ENCODE peak calls at places on chromosomes 3 and 15, in five cellular contexts. A is NT2/D1, X is H1, N is GM12878, S is HepG2. F is an unnamed sample.

GRCh38 chr3:66485291-66485968 is 15.4 kb downstream of the LRIG1 start:
- DNase-seq in A (no peak), N (no peak), X (no peak), S (no peak), F (no peak)

GRCh38 chr3:134052370-134052769 is 22.6 kb upstream of the SLCO2A1 start:
- DNase-seq in N (no peak), A (no peak), X (no peak), S (no peak), F (no peak)

GRCh38 chr15:85545757-85546156 is 165.4 kb downstream of the AKAP13 start:
- DNase-seq in N (no peak), X (no peak), A (no peak), S (no peak), F (no peak)

GRCh38 chr3:62228467-62228866 is 144.9 kb downstream of the FEZF2 start:
- DNase-seq in N (no peak), X (no peak), S (no peak), A (no peak), F (no peak)

GRCh38 chr3:83189634-83190033 is 1428.2 kb upstream of the GBE1 start:
- DNase-seq in S (no peak), N (no peak), A (no peak), X (no peak), F (no peak)

GRCh38 chr3:146585156-146585555 is 20.0 kb downstream of the PLSCR5 start:
- DNase-seq in S (no peak), A (no peak), N (no peak), X (no peak), F (no peak)

GRCh38 chr15:78440375-78441373 is 2.7 kb downstream of the IREB2 start:
- DNase-seq in X (no peak), A (no peak), S (no peak), N (no peak), F (no peak)

GRCh38 chr3:138450704-138451424 is 16.4 kb downstream of the ESYT3 start:
- DNase-seq in X (no peak), A (no peak), S (no peak), N (no peak), F (no peak)

GRCh38 chr15:101615986-101616848 is 36.0 kb downstream of the TM2D3 start:
- DNase-seq in S (peak; percentile 60), X (peak; percentile 82), A (peak; percentile 50), N (no peak), F (peak; percentile 85)

GRCh38 chr3:107621465-107621864 is 98.7 kb downstream of the BBX start:
- DNase-seq in X (no peak), N (no peak), A (no peak), S (no peak), F (no peak)

GRCh38 chr3:183116051-183116614 is 16.8 kb upstream of the MCCC1 start:
- DNase-seq in A (peak; percentile 44), X (peak; percentile 91), N (no peak), S (peak; percentile 39), F (no peak)

GRCh38 chr3:159232966-159233365 is 431.1 kb downstream of the MFSD1 start:
- DNase-seq in X (no peak), A (no peak), S (no peak), N (no peak), F (no peak)

GRCh38 chr15:74626752-74627692 is 11.4 kb downstream of the CLK3 start:
- DNase-seq in S (no peak), X (no peak), A (no peak), N (peak; percentile 37), F (no peak)

GRCh38 chr3:120526011-120526870 is 69.9 kb upstream of the NDUFB4 start:
- DNase-seq in N (no peak), S (no peak), A (no peak), X (no peak), F (no peak)

GRCh38 chr3:69695933-69696332 is 43.3 kb upstream of the MITF start:
- DNase-seq in X (no peak), S (no peak), A (no peak), N (no peak), F (no peak)

GRCh38 chr3:175255698-175256097 is 396.6 kb downstream of the NAALADL2 start:
- DNase-seq in N (no peak), X (no peak), S (no peak), A (no peak), F (no peak)

GRCh38 chr15:63210151-63211051 is 21.0 kb downstream of the RAB8B start:
- DNase-seq in S (peak; percentile 15), A (no peak), N (no peak), X (no peak), F (no peak)

GRCh38 chr15:50261979-50262378 is 3.5 kb downstream of the HDC start:
- DNase-seq in S (no peak), N (no peak), X (no peak), A (no peak), F (no peak)

GRCh38 chr3:23004971-23005370 is 198.2 kb upstream of the UBE2E2 start:
- DNase-seq in A (no peak), N (no peak), S (peak; percentile 31), X (no peak), F (no peak)

GRCh38 chr3:123795471-123796251 is 88.5 kb downstream of the MYLK start:
- DNase-seq in A (no peak), S (no peak), N (no peak), X (no peak), F (no peak)

GRCh38 chr3:1969269-1969668 is 129.4 kb upstream of the CNTN4 start:
- DNase-seq in X (no peak), N (no peak), A (no peak), S (no peak), F (no peak)

GRCh38 chr3:138921316-138922292 is 25.3 kb downstream of the FOXL2 start:
- DNase-seq in X (no peak), N (no peak), S (peak; percentile 58), A (no peak), F (no peak)

GRCh38 chr3:136920904-136921649 is 36.7 kb upstream of the IL20RB start:
- DNase-seq in A (no peak), S (no peak), X (no peak), N (no peak), F (no peak)

GRCh38 chr3:136928240-136928639 is 29.5 kb upstream of the IL20RB start:
- DNase-seq in X (no peak), A (no peak), S (no peak), N (no peak), F (no peak)

GRCh38 chr3:136929984-136930671 is 27.7 kb upstream of the IL20RB start:
- DNase-seq in S (no peak), X (no peak), A (no peak), N (no peak), F (no peak)

GRCh38 chr3:136919799-136920580 is 37.8 kb upstream of the IL20RB start:
- DNase-seq in S (no peak), N (no peak), X (no peak), A (no peak), F (no peak)

GRCh38 chr3:136925425-136926190 is 32.2 kb upstream of the IL20RB start:
- DNase-seq in S (no peak), N (no peak), X (no peak), A (no peak), F (no peak)
- TF ChIP-seq SUZ12 in S (no peak), N (no peak), X (no peak), A (no peak), F (no peak)

GRCh38 chr15:43370975-43371974 is at the start of the genes TUBGCP4 and ZSCAN29:
- DNase-seq in N (peak; percentile 34), S (peak; percentile 83), A (peak; percentile 74), X (peak; percentile 93), F (peak; percentile 93)

GRCh38 chr15:43376017-43376705 is 5.3 kb downstream of the TUBGCP4 start:
- DNase-seq in N (peak; percentile 16), A (no peak), X (peak; percentile 60), S (peak; percentile 45), F (peak; percentile 24)

DNA sequence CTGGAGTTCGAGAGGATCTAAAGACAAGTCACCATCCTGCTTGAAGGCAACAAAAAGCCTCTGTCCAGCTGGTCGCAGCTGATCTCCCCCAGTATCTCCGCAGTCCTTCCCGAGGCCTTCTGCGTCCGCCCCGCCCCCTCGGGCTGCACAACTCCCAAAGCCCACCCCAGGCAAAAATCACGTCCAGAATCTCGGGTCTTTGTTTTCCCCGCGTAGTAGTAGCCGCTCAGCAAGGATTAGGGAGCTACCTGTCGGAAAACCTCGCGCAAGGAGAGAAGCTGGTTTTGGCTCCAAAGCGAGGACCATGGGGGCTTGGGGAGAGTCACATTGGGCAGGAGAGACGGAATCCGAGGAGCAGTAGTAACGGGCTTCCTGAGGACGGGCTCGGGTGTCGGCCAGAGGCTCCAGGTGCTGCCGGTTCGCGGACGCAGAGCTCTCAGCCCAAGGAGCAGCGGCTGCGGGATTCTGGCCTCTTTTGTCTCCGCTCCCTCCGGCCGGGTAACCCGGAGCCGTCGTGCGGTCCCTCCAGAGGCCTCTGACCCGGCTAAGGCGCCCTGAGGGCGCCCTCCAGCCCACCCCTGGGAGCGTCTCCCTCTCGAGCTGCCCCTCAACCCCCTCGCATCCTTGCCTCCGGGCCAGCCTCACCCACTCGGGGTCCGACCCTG is 401 bp downstream of the ZSCAN29 start:
- DNase-seq in A (no peak), N (no peak), S (peak; percentile 27), X (no peak), F (peak; percentile 16)
- TF ChIP-seq SUZ12 in A (no peak), N (no peak), S (no peak), X (no peak), F (no peak)

GRCh38 chr15:44033894-44034293 is 161.2 kb downstream of the FRMD5 start:
- DNase-seq in N (no peak), X (no peak), A (no peak), S (no peak), F (no peak)

GRCh38 chr15:44034334-44034733 is 160.7 kb downstream of the FRMD5 start:
- DNase-seq in A (no peak), S (no peak), N (no peak), X (no peak), F (no peak)

GRCh38 chr15:44028349-44028748 is 166.7 kb downstream of the FRMD5 start:
- DNase-seq in S (no peak), N (no peak), A (no peak), X (no peak), F (no peak)

GRCh38 chr15:44029003-44029402 is 166.1 kb downstream of the FRMD5 start:
- DNase-seq in N (no peak), X (no peak), S (no peak), A (no peak), F (no peak)

GRCh38 chr15:44029940-44030568 is 165.0 kb downstream of the FRMD5 start:
- DNase-seq in N (no peak), X (no peak), S (no peak), A (no peak), F (no peak)
- TF ChIP-seq SUZ12 in N (no peak), X (no peak), S (no peak), A (no peak), F (no peak)

GRCh38 chr15:33735143-33735542 is 233.2 kb upstream of the CHRM5 start:
- DNase-seq in S (no peak), A (no peak), X (no peak), N (no peak), F (no peak)

GRCh38 chr15:33724321-33725036 is 243.8 kb upstream of the CHRM5 start:
- DNase-seq in X (no peak), S (no peak), N (no peak), A (no peak), F (no peak)

GRCh38 chr15:33730815-33731214 is 237.5 kb upstream of the CHRM5 start:
- DNase-seq in X (no peak), S (no peak), A (no peak), N (no peak), F (no peak)

DNA sequence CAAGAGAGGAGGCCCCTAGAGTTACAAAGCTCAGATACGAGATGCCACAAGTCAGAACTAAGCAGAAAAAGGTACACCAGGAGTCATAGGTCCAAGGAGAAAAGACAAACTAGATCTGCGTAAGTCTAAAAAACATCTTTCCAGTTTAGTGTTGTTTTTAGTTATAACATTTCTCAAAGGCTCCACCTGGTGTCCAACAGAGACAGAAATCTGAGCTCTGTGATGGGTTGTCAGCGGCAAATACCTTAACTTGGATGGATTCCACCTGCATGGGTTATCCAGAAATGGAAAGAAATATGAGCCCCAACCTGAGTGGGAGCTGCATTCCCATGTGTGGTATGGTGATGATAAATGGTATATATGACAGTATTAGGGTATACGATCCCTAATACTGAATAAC is 238.6 kb upstream of the CHRM5 start:
- DNase-seq in S (peak; percentile 7), N (no peak), X (no peak), A (peak; percentile 6), F (no peak)
- TF ChIP-seq SUZ12 in S (no peak), N (no peak), X (no peak), A (no peak), F (no peak)

F was measured in HEK293T.